ENCODE peak calls at places on chromosomes 7 and 10, in six cellular contexts. A, O, U, Q, J and D are unnamed samples.

GRCh38 chr10:70162892-70163201 is 7.5 kb downstream of the SAR1A start:
- DNase-seq in A (no peak), Q (peak), O (no peak), J (no peak), U (no peak), D (no peak)

GRCh38 chr7:111212857-111213523 is 122.1 kb downstream of the LRRN3 start:
- DNase-seq in A (no peak), U (no peak), Q (no peak), O (no peak), J (no peak), D (no peak)

GRCh38 chr7:155959894-155960293 is 147.6 kb upstream of the SHH start:
- DNase-seq in J (peak), Q (no peak), A (no peak), O (no peak), U (no peak), D (no peak)

GRCh38 chr7:57328963-57329362 is 121.0 kb upstream of the ZNF716 start:
- DNase-seq in A (no peak), J (no peak), O (no peak), Q (no peak), U (no peak), D (no peak)

GRCh38 chr7:158016171-158017087 is 571.2 kb downstream of the PTPRN2 start:
- DNase-seq in A (no peak), J (peak), Q (no peak), O (no peak), U (no peak), D (no peak)

GRCh38 chr7:33471636-33472242 is 342.4 kb downstream of the BBS9 start:
- DNase-seq in Q (no peak), U (no peak), J (no peak), O (no peak), A (no peak), D (no peak)

GRCh38 chr10:91210435-91210834 is 10.0 kb upstream of the PCGF5 start:
- DNase-seq in Q (peak), O (no peak), A (no peak), J (no peak), U (no peak), D (no peak)

GRCh38 chr10:73734028-73734720 is 10.0 kb upstream of the SEC24C start:
- DNase-seq in A (no peak), U (no peak), J (no peak), Q (no peak), O (no peak), D (no peak)

GRCh38 chr10:100766693-100767427 is 21.5 kb downstream of the PAX2 start:
- DNase-seq in Q (no peak), A (no peak), U (no peak), O (no peak), J (no peak), D (no peak)
- TF ChIP-seq CTCF in Q (no peak), A (no peak), U (peak), O (peak), J (no peak), D (no peak)

GRCh38 chr10:133041101-133041500 is 46.6 kb upstream of the ADGRA1 start:
- DNase-seq in U (no peak), O (no peak), J (no peak), A (no peak), Q (no peak), D (no peak)

GRCh38 chr10:133042061-133042460 is 45.7 kb upstream of the ADGRA1 start:
- DNase-seq in O (no peak), U (no peak), A (no peak), J (no peak), Q (no peak), D (no peak)

GRCh38 chr10:133039823-133040704 is 47.7 kb upstream of the ADGRA1 start:
- DNase-seq in J (no peak), A (no peak), Q (no peak), O (peak), U (no peak), D (no peak)

GRCh38 chr10:133038276-133038823 is 49.4 kb upstream of the ADGRA1 start:
- DNase-seq in O (no peak), U (no peak), A (no peak), J (no peak), Q (no peak), D (no peak)

GRCh38 chr10:133039107-133039822 is 48.5 kb upstream of the ADGRA1 start:
- DNase-seq in U (no peak), O (peak), A (no peak), Q (no peak), J (no peak), D (no peak)
- TF ChIP-seq CTCF in U (no peak), O (peak), A (no peak), Q (no peak), J (no peak), D (no peak)

GRCh38 chr10:78944658-78945333 is 124.0 kb upstream of the ZMIZ1 start:
- DNase-seq in J (peak), A (peak), U (no peak), O (no peak), Q (no peak), D (no peak)
- TF ChIP-seq CTCF in J (no peak), A (no peak), U (no peak), O (no peak), Q (no peak), D (no peak)

GRCh38 chr7:87797798-87798403 is 78.3 kb downstream of the SLC25A40 start:
- DNase-seq in U (no peak), O (no peak), Q (no peak), A (no peak), J (peak), D (no peak)
- TF ChIP-seq CTCF in U (peak), O (peak), Q (peak), A (peak), J (peak), D (no peak)